ENCODE peak calls at places on chromosomes 7 and 10, in six cellular contexts. U is stimulated activated naive CD8-positive, alpha-beta T cell treated with anti-CD3 and anti-CD28 coated beads, Interleukin-15, Interleukin-2, amounts not matched to agents 100 U/mL and 50 U/mL, for 24 hours; G is fibroblast of pulmonary artery; H is Panc1; B is posterior cingulate gyrus; Q is head of caudate nucleus. A is an unnamed sample.

GRCh38 chr7:52639126-52639525 is 396.3 kb upstream of the POM121L12 start:
- DNase-seq in U (no peak), G (no peak), H (no peak), B (no peak), Q (no peak), A (no peak)

GRCh38 chr10:132855889-132856288 is 69.9 kb upstream of the NKX6-2 start:
- DNase-seq in U (no peak), G (no peak), H (no peak), B (no peak), Q (no peak), A (no peak)

GRCh38 chr7:69622014-69622818 is 23.9 kb downstream of the AUTS2 start:
- DNase-seq in U (no peak), G (no peak), H (no peak), B (no peak), Q (no peak), A (no peak)

GRCh38 chr10:21724020-21724589 is 190.1 kb downstream of the MLLT10 start:
- DNase-seq in U (no peak), G (peak), H (no peak), B (no peak), Q (no peak), A (no peak)

GRCh38 chr7:33039257-33039904 is 23.2 kb downstream of the NT5C3A start:
- DNase-seq in U (no peak), G (peak), H (no peak), B (no peak), Q (no peak), A (no peak)

GRCh38 chr7:24573008-24573553 is at the start of gene PALS2:
- DNase-seq in U (peak), G (peak), H (no peak), B (peak), Q (peak), A (peak)

GRCh38 chr10:110525349-110526260 is 27.9 kb downstream of the DUSP5 start:
- DNase-seq in U (peak), G (peak), H (no peak), B (no peak), Q (no peak), A (no peak)

GRCh38 chr7:90432752-90433151 is 29.5 kb downstream of the CLDN12 start:
- DNase-seq in U (no peak), G (no peak), H (no peak), B (no peak), Q (no peak), A (no peak)

GRCh38 chr7:134831862-134832261 is 52.4 kb downstream of the CALD1 start:
- DNase-seq in U (no peak), G (no peak), H (no peak), B (no peak), Q (no peak), A (peak)

GRCh38 chr7:99379043-99379577 is 4.6 kb downstream of the ARPC1B start:
- DNase-seq in U (peak), G (peak), H (no peak), B (no peak), Q (no peak), A (peak)

GRCh38 chr7:16918288-16918895 is 36.6 kb upstream of the AGR3 start:
- DNase-seq in U (peak), G (peak), H (peak), B (no peak), Q (no peak), A (peak)

GRCh38 chr7:2399848-2400587 is 3.4 kb upstream of the CHST12 start:
- DNase-seq in U (peak), G (peak), H (peak), B (no peak), Q (no peak), A (peak)

GRCh38 chr7:20191044-20191867 is 25.9 kb downstream of the MACC1 start:
- DNase-seq in U (no peak), G (no peak), H (no peak), B (no peak), Q (no peak), A (no peak)

GRCh38 chr7:103149808-103150180 is 895 bp upstream of the NAPEPLD start:
- DNase-seq in U (no peak), G (no peak), H (no peak), B (no peak), Q (no peak), A (peak)

GRCh38 chr7:55254596-55255500 is 110.3 kb upstream of the LANCL2 start:
- DNase-seq in U (peak), G (peak), H (peak), B (peak), Q (peak), A (peak)